ENCODE peak calls at places on chromosomes 2 and 18, in nine cellular contexts. Q is cardiac muscle cell; E is T-cell; A is ovary; L is HFFc6; C is stimulated activated CD4-positive, alpha-beta T cell treated with anti-CD3 and anti-CD28 coated beads, Interleukin-1b, Interleukin-23, amount 100 ng/mL, for 1 hour; G is MCF 10A; Y is AML-193; O is NCI-H1694 treated with DMSO at 0.1 percent for 48 hours. I is an unnamed sample.

GRCh38 chr18:79533146-79533545 is 137.4 kb downstream of the NFATC1 start:
- DNase-seq in L (no peak), A (no peak), G (no peak), Q (no peak), C (no peak), Y (no peak), O (no peak), E (no peak), I (no peak)

GRCh38 chr2:32652555-32653209 is 24.8 kb downstream of the TTC27 start:
- DNase-seq in Y (no peak), A (no peak), O (peak), L (no peak), Q (no peak), G (no peak), E (no peak), C (no peak), I (no peak)

GRCh38 chr2:20196881-20197204 is 28.1 kb downstream of the SDC1 start:
- DNase-seq in A (no peak), G (no peak), O (no peak), Q (no peak), E (no peak), Y (no peak), L (no peak), C (no peak), I (no peak)

GRCh38 chr18:69845588-69846506 is 101.8 kb downstream of the CD226 start:
- DNase-seq in A (no peak), Y (no peak), G (no peak), L (peak), Q (peak), E (no peak), O (no peak), C (no peak), I (peak)

GRCh38 chr2:70450641-70451250 is 102.9 kb downstream of the TGFA start:
- DNase-seq in E (no peak), L (no peak), G (no peak), C (no peak), Q (no peak), O (no peak), Y (no peak), A (no peak), I (no peak)

GRCh38 chr2:27118525-27119329 is at the start of gene CGREF1:
- DNase-seq in O (no peak), L (no peak), Q (peak), Y (no peak), A (no peak), G (peak), C (no peak), E (no peak), I (peak)

GRCh38 chr2:20612835-20613341 is 38.0 kb downstream of the HS1BP3 start:
- DNase-seq in C (no peak), O (no peak), A (no peak), E (no peak), G (no peak), L (no peak), Q (no peak), Y (no peak), I (no peak)

GRCh38 chr18:55086931-55087330 is 127.7 kb upstream of the CCDC68 start:
- DNase-seq in O (no peak), L (no peak), G (no peak), Q (no peak), A (no peak), C (no peak), E (no peak), Y (no peak), I (no peak)

GRCh38 chr18:6487968-6488367 is 73.3 kb upstream of the L3MBTL4 start:
- DNase-seq in G (no peak), L (no peak), A (no peak), O (no peak), C (no peak), E (no peak), Q (no peak), Y (no peak), I (no peak)

GRCh38 chr2:12131975-12132374 is 385.5 kb downstream of the LPIN1 start:
- DNase-seq in Q (peak), L (peak), G (peak), E (no peak), C (no peak), Y (no peak), A (no peak), O (no peak), I (no peak)

GRCh38 chr2:117714761-117715160 is 99.7 kb upstream of the DDX18 start:
- DNase-seq in C (no peak), Q (no peak), E (no peak), Y (no peak), G (no peak), O (no peak), A (no peak), L (no peak), I (no peak)

GRCh38 chr2:191171708-191172355 is 21.0 kb upstream of the STAT4 start:
- DNase-seq in E (no peak), L (peak), Y (no peak), G (peak), Q (peak), A (no peak), O (no peak), C (no peak), I (no peak)

GRCh38 chr2:20106746-20107145 is 55.3 kb upstream of the LAPTM4A start:
- DNase-seq in A (no peak), L (no peak), Q (peak), G (peak), O (no peak), Y (no peak), E (peak), C (no peak), I (no peak)

GRCh38 chr2:119289093-119289492 is 65.5 kb downstream of the STEAP3 start:
- DNase-seq in C (no peak), Q (peak), A (no peak), O (no peak), E (no peak), G (no peak), L (no peak), Y (no peak), I (no peak)

GRCh38 chr2:105470979-105471378 is 72.1 kb upstream of the FHL2 start:
- DNase-seq in L (no peak), O (peak), C (no peak), Q (no peak), E (no peak), A (no peak), G (no peak), Y (no peak), I (peak)

GRCh38 chr2:239195318-239195871 is 205.4 kb downstream of the HDAC4 start:
- DNase-seq in G (no peak), O (no peak), C (no peak), A (no peak), Y (no peak), E (no peak), Q (peak), L (no peak), I (no peak)

GRCh38 chr2:138306626-138307025 is 194.9 kb upstream of the SPOPL start:
- DNase-seq in E (no peak), G (no peak), C (no peak), L (no peak), Q (no peak), O (no peak), Y (no peak), A (no peak), I (no peak)

GRCh38 chr18:78720456-78721250 is 259.0 kb upstream of the SALL3 start:
- DNase-seq in Y (no peak), A (no peak), E (no peak), G (no peak), L (no peak), Q (no peak), C (no peak), O (no peak), I (no peak)

GRCh38 chr2:127386246-127386645 is 1.5 kb downstream of the MAP3K2 start:
- DNase-seq in Y (peak), G (peak), E (no peak), A (no peak), Q (peak), O (no peak), L (no peak), C (no peak), I (no peak)

GRCh38 chr2:162636206-162636728 is 202.3 kb downstream of the KCNH7 start:
- DNase-seq in Y (no peak), Q (no peak), G (no peak), E (no peak), C (no peak), O (no peak), A (no peak), L (no peak), I (peak)

GRCh38 chr2:207363761-207364160 is 166.0 kb upstream of the CREB1 start:
- DNase-seq in E (no peak), C (no peak), G (no peak), Y (no peak), Q (no peak), O (no peak), L (no peak), A (no peak), I (no peak)

GRCh38 chr2:135694711-135695110 is 46.9 kb upstream of the UBXN4 start:
- DNase-seq in L (no peak), G (no peak), C (no peak), E (no peak), Y (no peak), A (no peak), Q (peak), O (no peak), I (no peak)

GRCh38 chr18:5628512-5629255 is 84.9 kb upstream of the EPB41L3 start:
- DNase-seq in Y (no peak), G (no peak), A (peak), E (no peak), C (no peak), O (no peak), L (no peak), Q (peak), I (peak)

GRCh38 chr2:47218899-47219525 is 63.9 kb upstream of the STPG4 start:
- DNase-seq in Q (no peak), C (no peak), A (no peak), G (no peak), O (no peak), L (no peak), Y (no peak), E (no peak), I (no peak)

GRCh38 chr18:54129448-54130134 is 94.9 kb downstream of the MBD2 start:
- DNase-seq in A (no peak), Q (no peak), C (no peak), E (no peak), L (no peak), G (no peak), Y (no peak), O (no peak), I (no peak)

GRCh38 chr18:51867767-51868166 is 472.2 kb upstream of the DCC start:
- DNase-seq in A (no peak), Y (no peak), E (no peak), O (no peak), Q (peak), L (no peak), G (peak), C (no peak), I (no peak)

GRCh38 chr2:106126295-106126694 is 67.8 kb downstream of the UXS1 start:
- DNase-seq in E (no peak), Q (no peak), O (no peak), Y (no peak), C (no peak), L (no peak), A (no peak), G (no peak), I (no peak)

GRCh38 chr2:118913805-118914645 is 28.0 kb upstream of the MARCO start:
- DNase-seq in A (no peak), C (no peak), O (no peak), Y (no peak), G (peak), E (no peak), Q (no peak), L (peak), I (no peak)

GRCh38 chr2:204114294-204114693 is 177.7 kb downstream of the ICOS start:
- DNase-seq in G (no peak), C (no peak), Q (peak), Y (no peak), O (no peak), E (no peak), L (no peak), A (peak), I (no peak)

GRCh38 chr18:33440384-33441043 is at the start of gene CCDC178:
- DNase-seq in L (no peak), E (no peak), Y (no peak), C (no peak), G (no peak), A (peak), Q (peak), O (peak), I (no peak)

GRCh38 chr2:223797811-223798721 is 39.3 kb downstream of the AP1S3 start:
- DNase-seq in C (no peak), Y (no peak), A (peak), E (no peak), Q (peak), L (peak), O (peak), G (peak), I (peak)

GRCh38 chr18:50711401-50711800 is 108.4 kb downstream of the MRO start:
- DNase-seq in A (no peak), E (no peak), O (no peak), L (no peak), G (no peak), Q (no peak), Y (no peak), C (no peak), I (no peak)

GRCh38 chr2:6447209-6447608 is 418.5 kb downstream of the CMPK2 start:
- DNase-seq in L (no peak), G (no peak), O (peak), Y (no peak), Q (no peak), A (no peak), E (no peak), C (no peak), I (no peak)

GRCh38 chr2:159108178-159108893 is 139.9 kb downstream of the TANC1 start:
- DNase-seq in C (no peak), Q (no peak), O (no peak), L (no peak), Y (no peak), E (no peak), G (no peak), A (no peak), I (peak)

GRCh38 chr2:191012845-191013616 is 940 bp downstream of the STAT1 start:
- DNase-seq in O (no peak), E (no peak), C (no peak), Y (peak), G (peak), L (no peak), A (no peak), Q (peak), I (no peak)

GRCh38 chr18:36527025-36527424 is 229.5 kb downstream of the FHOD3 start:
- DNase-seq in E (no peak), A (no peak), Y (no peak), Q (no peak), G (no peak), C (no peak), L (no peak), O (no peak), I (no peak)